ENCODE peak calls at places on chromosomes 16 and 17, in eight cellular contexts. One of them, this sample, is unnamed.

GRCh38 chr16:10569629-10570028 is 10.8 kb downstream of the EMP2 start:
- DNase-seq in IMR-90: peak
- DNase-seq in esophagus squamous epithelium: no peak
- DNase-seq in fibroblast of lung: no peak
- DNase-seq in AG10803: no peak
- DNase-seq in cardiac muscle cell: no peak
- DNase-seq in GM23338: no peak
- DNase-seq in GM06990: no peak
- DNase-seq in this sample: no peak

GRCh38 chr17:57516290-57517215 is 228.5 kb downstream of the CCDC182 start:
- DNase-seq in cardiac muscle cell: no peak
- DNase-seq in GM23338: no peak
- DNase-seq in AG10803: peak
- DNase-seq in GM06990: no peak
- DNase-seq in esophagus squamous epithelium: no peak
- DNase-seq in IMR-90: peak
- DNase-seq in fibroblast of lung: no peak
- DNase-seq in this sample: no peak

GRCh38 chr17:29590261-29590978 is 972 bp upstream of the GIT1 start:
- DNase-seq in AG10803: peak
- DNase-seq in esophagus squamous epithelium: no peak
- DNase-seq in IMR-90: peak
- DNase-seq in GM06990: peak
- DNase-seq in GM23338: no peak
- DNase-seq in cardiac muscle cell: no peak
- DNase-seq in fibroblast of lung: peak
- DNase-seq in this sample: peak

GRCh38 chr17:43579570-43580140 is 33.5 kb upstream of the ETV4 start:
- DNase-seq in GM06990: no peak
- DNase-seq in IMR-90: peak
- DNase-seq in GM23338: no peak
- DNase-seq in esophagus squamous epithelium: no peak
- DNase-seq in cardiac muscle cell: no peak
- DNase-seq in fibroblast of lung: peak
- DNase-seq in AG10803: peak
- DNase-seq in this sample: peak

GRCh38 chr16:12206031-12206748 is 229.7 kb downstream of the SNX29 start:
- DNase-seq in cardiac muscle cell: no peak
- DNase-seq in AG10803: no peak
- DNase-seq in fibroblast of lung: no peak
- DNase-seq in GM23338: no peak
- DNase-seq in GM06990: no peak
- DNase-seq in esophagus squamous epithelium: no peak
- DNase-seq in IMR-90: no peak
- DNase-seq in this sample: no peak

GRCh38 chr17:30950669-30951399 is 20.0 kb upstream of the RNF135 start:
- DNase-seq in IMR-90: peak
- DNase-seq in cardiac muscle cell: no peak
- DNase-seq in fibroblast of lung: peak
- DNase-seq in GM06990: no peak
- DNase-seq in esophagus squamous epithelium: no peak
- DNase-seq in GM23338: no peak
- DNase-seq in AG10803: peak
- DNase-seq in this sample: peak

GRCh38 chr17:28579526-28579925 is 2.8 kb upstream of the ALDOC start:
- DNase-seq in GM23338: no peak
- DNase-seq in GM06990: no peak
- DNase-seq in esophagus squamous epithelium: no peak
- DNase-seq in AG10803: no peak
- DNase-seq in cardiac muscle cell: no peak
- DNase-seq in fibroblast of lung: no peak
- DNase-seq in IMR-90: no peak
- DNase-seq in this sample: no peak

GRCh38 chr16:593406-593805 is 3.5 kb downstream of the RAB40C start:
- DNase-seq in GM06990: no peak
- DNase-seq in fibroblast of lung: no peak
- DNase-seq in IMR-90: no peak
- DNase-seq in esophagus squamous epithelium: no peak
- DNase-seq in AG10803: no peak
- DNase-seq in GM23338: no peak
- DNase-seq in cardiac muscle cell: no peak
- DNase-seq in this sample: no peak

GRCh38 chr16:81987121-81987520 is 24.1 kb downstream of the SDR42E1 start:
- DNase-seq in GM06990: no peak
- DNase-seq in esophagus squamous epithelium: no peak
- DNase-seq in IMR-90: no peak
- DNase-seq in GM23338: no peak
- DNase-seq in cardiac muscle cell: no peak
- DNase-seq in fibroblast of lung: no peak
- DNase-seq in AG10803: no peak
- DNase-seq in this sample: no peak

GRCh38 chr17:65527381-65527780 is 34.1 kb downstream of the AXIN2 start:
- DNase-seq in GM23338: no peak
- DNase-seq in esophagus squamous epithelium: no peak
- DNase-seq in cardiac muscle cell: no peak
- DNase-seq in fibroblast of lung: no peak
- DNase-seq in AG10803: no peak
- DNase-seq in GM06990: no peak
- DNase-seq in IMR-90: no peak
- DNase-seq in this sample: no peak
- H3K4me3 ChIP-seq in GM23338: no peak
- H3K4me3 ChIP-seq in esophagus squamous epithelium: no peak
- H3K4me3 ChIP-seq in cardiac muscle cell: no peak
- H3K4me3 ChIP-seq in fibroblast of lung: no peak
- H3K4me3 ChIP-seq in AG10803: no peak
- H3K4me3 ChIP-seq in GM06990: no peak
- H3K4me3 ChIP-seq in IMR-90: no peak
- H3K4me3 ChIP-seq in this sample: no peak

DNA sequence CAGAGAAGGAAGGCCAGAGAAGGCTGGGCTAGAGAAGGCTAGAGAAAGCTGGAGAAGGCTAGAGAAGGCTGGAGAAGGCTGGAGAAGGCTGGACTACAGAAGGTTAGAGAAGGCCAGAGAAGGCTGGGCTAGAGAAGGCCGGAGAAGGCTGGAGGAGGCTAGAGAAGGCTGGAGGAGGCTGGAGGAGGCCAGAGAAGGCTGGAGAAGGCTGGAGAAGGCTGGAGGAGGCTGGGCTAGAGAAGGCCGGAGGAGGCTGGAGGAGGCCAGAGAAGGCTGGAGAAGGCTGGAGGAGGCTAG is 6.4 kb upstream of the OGFOD3 start:
- DNase-seq in GM23338: no peak
- DNase-seq in cardiac muscle cell: no peak
- DNase-seq in fibroblast of lung: no peak
- DNase-seq in AG10803: no peak
- DNase-seq in IMR-90: no peak
- DNase-seq in esophagus squamous epithelium: no peak
- DNase-seq in GM06990: no peak
- DNase-seq in this sample: no peak
- TF ChIP-seq CTCF in GM23338: no peak
- TF ChIP-seq CTCF in cardiac muscle cell: no peak
- TF ChIP-seq CTCF in fibroblast of lung: no peak
- TF ChIP-seq CTCF in AG10803: no peak
- TF ChIP-seq CTCF in IMR-90: no peak
- TF ChIP-seq CTCF in esophagus squamous epithelium: no peak
- TF ChIP-seq CTCF in GM06990: no peak
- TF ChIP-seq CTCF in this sample: no peak

DNA sequence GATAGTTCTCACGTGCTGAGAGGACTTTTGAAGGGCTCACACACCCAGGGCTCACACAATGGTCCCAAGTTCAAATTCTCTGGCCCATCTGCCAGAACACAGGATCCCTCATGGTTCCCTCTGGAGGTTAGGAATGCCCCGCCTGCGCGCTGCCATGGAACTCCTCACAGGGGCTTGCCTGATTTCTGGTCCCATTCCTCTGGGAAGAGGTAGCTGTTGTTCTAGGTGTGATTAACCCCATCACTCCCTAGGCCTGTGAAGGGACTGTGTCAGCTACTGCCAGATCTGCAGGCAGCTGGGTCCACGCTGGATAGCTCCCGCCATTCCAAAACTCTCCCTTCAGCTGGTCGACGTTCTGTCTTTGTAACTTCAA is 2.3 kb upstream of the ARMC5 start:
- DNase-seq in cardiac muscle cell: no peak
- DNase-seq in AG10803: no peak
- DNase-seq in fibroblast of lung: no peak
- DNase-seq in GM06990: no peak
- DNase-seq in GM23338: no peak
- DNase-seq in esophagus squamous epithelium: no peak
- DNase-seq in IMR-90: no peak
- DNase-seq in this sample: no peak
- H3K4me3 ChIP-seq in cardiac muscle cell: no peak
- H3K4me3 ChIP-seq in AG10803: peak
- H3K4me3 ChIP-seq in fibroblast of lung: no peak
- H3K4me3 ChIP-seq in GM06990: peak
- H3K4me3 ChIP-seq in GM23338: no peak
- H3K4me3 ChIP-seq in esophagus squamous epithelium: peak
- H3K4me3 ChIP-seq in IMR-90: no peak
- H3K4me3 ChIP-seq in this sample: no peak

DNA sequence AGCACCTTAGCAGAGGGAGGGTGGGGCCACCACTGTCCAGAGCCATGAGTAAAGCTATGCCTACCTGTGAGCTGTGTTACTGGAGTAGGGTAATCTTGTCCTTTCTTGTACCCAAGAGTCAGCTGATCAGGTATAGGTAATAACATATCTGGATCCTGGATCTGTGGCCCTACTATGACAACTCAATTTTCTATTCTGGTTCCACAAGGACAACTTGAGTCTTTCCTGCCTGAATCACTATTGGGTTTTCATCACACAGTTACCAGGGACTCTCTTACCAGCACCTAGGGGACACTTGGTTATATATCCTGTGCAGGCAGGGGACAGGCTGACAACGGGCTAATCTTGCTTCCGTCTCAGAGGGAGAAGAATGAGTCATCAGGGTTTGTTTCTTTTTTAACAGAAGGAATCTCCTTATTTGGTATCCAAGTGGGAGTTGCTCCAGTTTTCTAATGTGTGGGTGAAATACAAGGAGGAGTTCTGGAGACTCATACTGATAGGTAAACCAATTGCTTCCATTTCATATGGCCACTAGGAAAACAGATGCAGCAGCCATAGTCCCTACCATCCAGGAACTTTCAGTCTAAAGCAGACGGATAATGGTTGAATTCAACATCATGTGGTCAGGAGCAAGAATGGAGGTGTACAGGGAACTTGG is 6.8 kb downstream of the ZNF267 start:
- DNase-seq in IMR-90: peak
- DNase-seq in cardiac muscle cell: no peak
- DNase-seq in GM06990: no peak
- DNase-seq in fibroblast of lung: peak
- DNase-seq in AG10803: peak
- DNase-seq in GM23338: no peak
- DNase-seq in esophagus squamous epithelium: no peak
- DNase-seq in this sample: peak
- TF ChIP-seq CTCF in IMR-90: no peak
- TF ChIP-seq CTCF in cardiac muscle cell: no peak
- TF ChIP-seq CTCF in GM06990: no peak
- TF ChIP-seq CTCF in fibroblast of lung: no peak
- TF ChIP-seq CTCF in AG10803: no peak
- TF ChIP-seq CTCF in GM23338: no peak
- TF ChIP-seq CTCF in esophagus squamous epithelium: no peak
- TF ChIP-seq CTCF in this sample: no peak

GRCh38 chr16:85004587-85005205 is 6.6 kb downstream of the ZDHHC7 start:
- DNase-seq in AG10803: peak
- DNase-seq in cardiac muscle cell: no peak
- DNase-seq in GM23338: no peak
- DNase-seq in esophagus squamous epithelium: no peak
- DNase-seq in fibroblast of lung: peak
- DNase-seq in IMR-90: peak
- DNase-seq in GM06990: no peak
- DNase-seq in this sample: peak
- H3K4me3 ChIP-seq in AG10803: peak
- H3K4me3 ChIP-seq in cardiac muscle cell: no peak
- H3K4me3 ChIP-seq in GM23338: no peak
- H3K4me3 ChIP-seq in esophagus squamous epithelium: peak
- H3K4me3 ChIP-seq in fibroblast of lung: no peak
- H3K4me3 ChIP-seq in IMR-90: no peak
- H3K4me3 ChIP-seq in GM06990: no peak
- H3K4me3 ChIP-seq in this sample: no peak

DNA sequence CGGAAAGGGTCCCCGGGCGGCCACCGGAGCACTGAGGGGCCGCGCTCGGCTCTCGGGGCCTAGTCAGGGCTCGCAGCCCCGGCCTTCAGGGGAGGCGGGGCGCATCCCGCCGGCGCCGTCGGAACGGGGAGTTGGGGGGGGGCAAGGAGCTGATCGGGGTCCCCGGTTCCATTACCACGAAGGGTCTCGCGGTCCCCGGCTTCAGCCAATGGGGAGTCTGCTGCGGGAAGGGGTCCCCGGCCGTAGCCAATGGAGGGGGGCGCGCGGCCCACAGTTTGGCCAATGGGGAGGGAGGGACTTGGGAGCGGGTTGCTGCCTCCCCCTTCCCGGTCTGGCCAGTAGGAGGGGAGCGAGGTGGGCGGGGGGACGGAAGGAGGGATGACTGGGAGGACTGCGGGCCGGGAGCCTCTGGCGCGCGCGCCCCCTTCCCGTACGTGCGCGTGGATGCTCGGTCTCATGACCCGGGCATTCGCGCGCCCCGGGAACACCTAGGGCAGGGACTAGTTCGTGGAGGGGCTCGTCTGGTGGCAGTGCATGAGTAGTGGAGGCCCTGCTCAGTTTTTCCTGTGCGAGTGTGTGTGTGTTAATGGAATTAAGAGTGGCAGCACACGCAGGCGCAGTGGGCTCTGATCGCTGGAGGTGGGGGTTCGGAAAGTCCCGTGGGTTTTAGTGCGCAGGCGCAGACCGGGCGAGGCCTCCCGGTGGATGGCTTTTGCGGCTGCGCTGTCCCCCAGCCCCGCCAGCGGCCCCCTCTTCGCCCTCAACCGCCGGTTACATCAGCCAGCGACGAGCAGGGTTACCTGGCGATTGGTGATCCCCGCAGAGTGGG is 1.1 kb downstream of the ATXN2L start:
- DNase-seq in IMR-90: peak
- DNase-seq in cardiac muscle cell: peak
- DNase-seq in GM23338: peak
- DNase-seq in AG10803: peak
- DNase-seq in GM06990: peak
- DNase-seq in fibroblast of lung: peak
- DNase-seq in esophagus squamous epithelium: peak
- DNase-seq in this sample: peak
- TF ChIP-seq CTCF in IMR-90: peak
- TF ChIP-seq CTCF in cardiac muscle cell: no peak
- TF ChIP-seq CTCF in GM23338: peak
- TF ChIP-seq CTCF in AG10803: peak
- TF ChIP-seq CTCF in GM06990: peak
- TF ChIP-seq CTCF in fibroblast of lung: no peak
- TF ChIP-seq CTCF in esophagus squamous epithelium: peak
- TF ChIP-seq CTCF in this sample: no peak

GRCh38 chr17:45145035-45145389 is 3.3 kb upstream of the HEXIM1 start:
- DNase-seq in fibroblast of lung: no peak
- DNase-seq in AG10803: no peak
- DNase-seq in GM23338: no peak
- DNase-seq in GM06990: no peak
- DNase-seq in esophagus squamous epithelium: no peak
- DNase-seq in IMR-90: no peak
- DNase-seq in cardiac muscle cell: no peak
- DNase-seq in this sample: no peak
- H3K4me3 ChIP-seq in fibroblast of lung: no peak
- H3K4me3 ChIP-seq in AG10803: no peak
- H3K4me3 ChIP-seq in GM23338: peak
- H3K4me3 ChIP-seq in GM06990: no peak
- H3K4me3 ChIP-seq in esophagus squamous epithelium: peak
- H3K4me3 ChIP-seq in IMR-90: no peak
- H3K4me3 ChIP-seq in cardiac muscle cell: no peak
- H3K4me3 ChIP-seq in this sample: no peak